ENCODE peak calls at places on chromosomes 5 and 9, in seven cellular contexts. J, V, N, G, D, I and C are unnamed samples.
A peak's percentile ranks its signal among the peaks of the same experiment; 100 is the strongest.

GRCh38 chr9:69546265-69546664 is 125.9 kb downstream of the APBA1 start:
- DNase-seq in J (no peak), V (no peak), N (peak; percentile 25), G (no peak), D (peak; percentile 29), I (no peak), C (peak; percentile 36)

GRCh38 chr5:18305288-18305899 is 671.1 kb downstream of the TAF11L14 start:
- DNase-seq in J (no peak), V (peak; percentile 10), N (peak; percentile 39), G (no peak), D (peak; percentile 45), I (peak; percentile 33), C (peak; percentile 51)

GRCh38 chr5:59152701-59153245 is 569.9 kb downstream of the RAB3C start:
- DNase-seq in J (no peak), V (no peak), N (no peak), G (no peak), D (no peak), I (no peak), C (no peak)

GRCh38 chr5:95686661-95687060 is 3.9 kb upstream of the SPATA9 start:
- DNase-seq in J (no peak), V (no peak), N (peak; percentile 15), G (no peak), D (no peak), I (no peak), C (no peak)

GRCh38 chr5:68459093-68459492 is 243.5 kb downstream of the PIK3R1 start:
- DNase-seq in J (no peak), V (no peak), N (no peak), G (no peak), D (no peak), I (no peak), C (no peak)

GRCh38 chr5:126422994-126423788 is at the start of gene GRAMD2B:
- DNase-seq in J (peak; percentile 97), V (peak; percentile 47), N (peak; percentile 88), G (peak; percentile 89), D (peak; percentile 94), I (peak; percentile 74), C (peak; percentile 96)

GRCh38 chr9:133375116-133375723 is 640 bp downstream of the SURF4 start:
- DNase-seq in J (peak; percentile 52), V (no peak), N (peak; percentile 46), G (no peak), D (peak; percentile 43), I (peak; percentile 39), C (peak; percentile 54)

GRCh38 chr9:125942111-125942510 is 194.9 kb downstream of the PBX3 start:
- DNase-seq in J (no peak), V (no peak), N (no peak), G (no peak), D (peak; percentile 9), I (no peak), C (no peak)

GRCh38 chr9:113879906-113880305 is 3.8 kb downstream of the ZNF618 start:
- DNase-seq in J (no peak), V (peak; percentile 11), N (peak; percentile 89), G (no peak), D (peak; percentile 91), I (no peak), C (no peak)

GRCh38 chr9:78856781-78857180 is 559.9 kb downstream of the PSAT1 start:
- DNase-seq in J (no peak), V (no peak), N (no peak), G (no peak), D (no peak), I (no peak), C (no peak)

GRCh38 chr5:123098767-123099513 is 9.9 kb downstream of the PRDM6 start:
- DNase-seq in J (no peak), V (no peak), N (no peak), G (no peak), D (peak; percentile 69), I (no peak), C (peak; percentile 83)

GRCh38 chr5:180799902-180800801 is 2.5 kb downstream of the MGAT1 start:
- DNase-seq in J (peak; percentile 85), V (peak; percentile 53), N (peak; percentile 86), G (peak; percentile 53), D (peak; percentile 53), I (no peak), C (peak; percentile 62)

GRCh38 chr5:172661536-172661935 is 20.5 kb downstream of the NEURL1B start:
- DNase-seq in J (no peak), V (no peak), N (no peak), G (no peak), D (no peak), I (no peak), C (no peak)

GRCh38 chr5:151126199-151126645 is 31.4 kb downstream of the ANXA6 start:
- DNase-seq in J (peak; percentile 38), V (no peak), N (peak; percentile 51), G (peak; percentile 78), D (peak; percentile 79), I (peak; percentile 73), C (peak; percentile 76)

GRCh38 chr9:130368631-130369103 is 76.1 kb upstream of the ASS1 start:
- DNase-seq in J (peak; percentile 16), V (no peak), N (no peak), G (no peak), D (no peak), I (no peak), C (no peak)

GRCh38 chr9:95565982-95566381 is 49.2 kb upstream of the PTCH1 start:
- DNase-seq in J (no peak), V (no peak), N (no peak), G (no peak), D (no peak), I (no peak), C (no peak)

GRCh38 chr5:132392978-132393825 is 23.7 kb downstream of the SLC22A5 start:
- DNase-seq in J (no peak), V (no peak), N (no peak), G (no peak), D (no peak), I (no peak), C (no peak)

GRCh38 chr9:84317563-84317962 is 23.0 kb downstream of the SLC28A3 start:
- DNase-seq in J (no peak), V (no peak), N (no peak), G (no peak), D (no peak), I (no peak), C (no peak)

DNA sequence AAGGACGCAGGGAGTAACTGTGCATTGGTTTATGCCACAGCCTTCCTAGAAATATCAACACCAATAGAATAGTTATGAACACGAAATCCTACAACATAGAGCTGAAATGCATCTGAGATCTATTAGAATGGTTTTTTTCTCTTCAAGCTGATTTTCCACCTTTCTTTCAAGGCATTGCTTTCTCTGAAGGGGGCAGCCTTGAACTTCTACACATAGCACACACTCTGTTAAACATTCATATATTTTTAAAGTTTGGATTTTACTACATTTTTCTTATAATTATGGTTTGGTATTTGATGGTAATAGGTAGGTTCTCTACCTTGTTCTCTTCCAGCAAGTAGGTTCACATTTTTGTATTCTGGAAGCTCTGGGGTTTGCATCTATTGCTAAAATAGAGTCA is 661.8 kb downstream of the SEMA5A start:
- DNase-seq in J (no peak), V (no peak), N (no peak), G (no peak), D (no peak), I (no peak), C (no peak)
- TF ChIP-seq CTCF in J (peak; percentile 38), V (no peak), N (no peak), G (no peak), D (no peak), I (peak; percentile 12), C (no peak)

DNA sequence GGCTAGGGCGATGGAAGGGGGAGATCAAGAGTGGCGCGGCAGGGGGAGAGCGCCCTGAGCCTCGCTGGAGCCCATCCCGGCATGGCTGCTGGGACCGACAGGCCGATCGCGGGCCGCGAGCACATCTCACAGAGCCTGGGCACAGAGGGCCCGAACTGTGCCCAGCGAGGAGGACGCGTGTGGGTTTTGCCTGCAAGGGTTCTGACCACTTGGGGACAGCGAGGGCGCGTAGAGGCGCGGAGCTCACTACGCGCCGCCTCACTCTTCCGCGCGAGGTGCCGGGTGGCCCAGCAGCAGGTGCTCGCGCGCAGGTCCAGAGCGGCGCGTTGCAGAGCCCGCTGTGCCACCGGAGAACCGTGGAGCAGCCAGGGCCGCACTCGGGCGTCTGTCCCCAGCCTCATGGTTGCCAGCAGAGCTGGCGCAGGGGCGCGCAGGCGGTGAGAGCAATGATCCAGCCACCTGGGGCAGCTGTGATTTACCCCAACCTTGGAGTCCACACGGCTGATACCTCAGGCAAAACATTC is 16.3 kb upstream of the PITX1 start:
- DNase-seq in J (no peak), V (no peak), N (no peak), G (no peak), D (no peak), I (no peak), C (no peak)
- TF ChIP-seq CTCF in J (no peak), V (no peak), N (no peak), G (no peak), D (no peak), I (no peak), C (no peak)

DNA sequence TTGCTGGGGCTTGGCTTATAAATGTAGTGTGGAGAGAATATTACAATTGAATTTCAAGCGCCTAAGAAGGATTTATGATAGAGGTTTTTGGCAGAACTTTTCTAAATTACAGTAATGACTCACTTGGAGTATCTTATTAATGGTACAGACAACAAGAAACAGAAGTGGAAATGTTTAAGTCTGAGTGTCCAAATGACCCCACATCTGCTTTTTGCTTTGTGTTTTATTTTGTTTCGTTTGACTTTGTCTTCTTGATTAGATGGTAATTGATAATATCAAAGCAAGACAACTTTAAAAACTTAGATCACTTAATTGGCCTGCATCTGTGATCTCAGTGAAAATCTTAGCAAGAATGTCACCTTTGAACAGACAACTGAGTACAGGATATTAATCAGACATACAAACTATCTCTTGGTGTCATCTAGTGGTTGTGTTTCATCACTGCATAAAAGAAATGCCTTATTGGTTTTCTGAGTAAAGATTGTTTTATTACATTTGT is 577.4 kb downstream of the ISL1 start:
- DNase-seq in J (peak; percentile 17), V (no peak), N (no peak), G (no peak), D (no peak), I (no peak), C (peak; percentile 17)
- TF ChIP-seq CTCF in J (peak; percentile 77), V (no peak), N (no peak), G (no peak), D (no peak), I (no peak), C (peak; percentile 38)

GRCh38 chr5:44532981-44533380 is 143.8 kb upstream of the FGF10 start:
- DNase-seq in J (no peak), V (no peak), N (no peak), G (no peak), D (no peak), I (no peak), C (no peak)

GRCh38 chr5:44538831-44539539 is 149.8 kb upstream of the FGF10 start:
- DNase-seq in J (no peak), V (no peak), N (no peak), G (no peak), D (no peak), I (no peak), C (peak; percentile 62)

GRCh38 chr5:44542470-44542869 is 153.2 kb upstream of the FGF10 start:
- DNase-seq in J (no peak), V (no peak), N (no peak), G (no peak), D (no peak), I (no peak), C (no peak)

GRCh38 chr5:44536650-44537260 is 147.5 kb upstream of the FGF10 start:
- DNase-seq in J (peak; percentile 5), V (no peak), N (peak; percentile 17), G (peak; percentile 60), D (peak; percentile 23), I (peak; percentile 22), C (peak; percentile 72)
- TF ChIP-seq CTCF in J (peak; percentile 78), V (peak; percentile 62), N (peak; percentile 51), G (peak; percentile 36), D (peak; percentile 46), I (peak; percentile 63), C (peak; percentile 76)

GRCh38 chr5:65480306-65480865 is 1.3 kb downstream of the ADAMTS6 start:
- DNase-seq in J (peak; percentile 67), V (peak; percentile 83), N (peak; percentile 93), G (peak; percentile 88), D (peak; percentile 90), I (peak; percentile 9), C (peak; percentile 74)
- TF ChIP-seq CTCF in J (peak; percentile 15), V (no peak), N (no peak), G (no peak), D (peak; percentile 11), I (no peak), C (no peak)